ENCODE peak calls at places on chromosome 11, in six cellular contexts. C is HFFc6, Y is AG08395, K is colonic mucosa, E is AG09309, Z is NCI-H1092 treated with DMSO at 0.1 percent for 48 hours. H is an unnamed sample.

GRCh38 chr11:44779736-44780520 is 53.2 kb downstream of the TSPAN18 start:
- DNase-seq in Y (no peak), K (no peak), Z (no peak), E (no peak), C (no peak), H (no peak)

GRCh38 chr11:130677486-130678153 is 229.2 kb downstream of the ADAMTS15 start:
- DNase-seq in Y (peak), E (peak), Z (no peak), C (peak), K (no peak), H (no peak)

GRCh38 chr11:122138759-122139594 is 23.0 kb upstream of the BLID start:
- DNase-seq in K (no peak), E (no peak), Z (peak), Y (no peak), C (no peak), H (no peak)

GRCh38 chr11:33930317-33931021 is 38.6 kb upstream of the LMO2 start:
- DNase-seq in E (no peak), Y (peak), C (no peak), Z (no peak), K (no peak), H (peak)

GRCh38 chr11:71199226-71199815 is 53.1 kb downstream of the SHANK2 start:
- DNase-seq in E (no peak), Y (no peak), K (no peak), C (no peak), Z (no peak), H (no peak)

GRCh38 chr11:60971520-60971919 is at the start of gene CD6:
- DNase-seq in E (no peak), C (no peak), Z (no peak), K (no peak), Y (no peak), H (no peak)

GRCh38 chr11:16812274-16812673 is 73.8 kb downstream of the C11orf58 start:
- DNase-seq in C (no peak), E (no peak), Z (no peak), K (no peak), Y (no peak), H (no peak)

GRCh38 chr11:2673250-2673610 is 26.6 kb downstream of the KCNQ1OT1 start:
- DNase-seq in E (no peak), Z (no peak), C (no peak), K (no peak), Y (no peak), H (no peak)

GRCh38 chr11:9563196-9563730 is 10.2 kb upstream of the WEE1 start:
- DNase-seq in K (no peak), C (no peak), Z (no peak), Y (no peak), E (no peak), H (no peak)

GRCh38 chr11:110960167-110960566 is 247.9 kb upstream of the ARHGAP20 start:
- DNase-seq in E (no peak), Y (no peak), C (no peak), Z (no peak), K (no peak), H (no peak)

GRCh38 chr11:125784678-125785077 is 3.2 kb upstream of the PATE3 start:
- DNase-seq in Z (no peak), Y (no peak), K (no peak), E (no peak), C (no peak), H (no peak)